ENCODE peak calls at places on chromosome 10, in four cellular contexts. One of them, this sample, is unnamed.

GRCh38 chr10:8138471-8138870 is 84.0 kb downstream of the GATA3 start:
- DNase-seq in GM12878: no peak
- DNase-seq in HepG2: no peak
- DNase-seq in K562: no peak
- DNase-seq in this sample: no peak

GRCh38 chr10:11516419-11516721 is 95.1 kb downstream of the USP6NL start:
- DNase-seq in GM12878: peak
- DNase-seq in HepG2: no peak
- DNase-seq in K562: no peak
- DNase-seq in this sample: no peak

GRCh38 chr10:16954280-16955030 is 137.2 kb upstream of the RSU1 start:
- DNase-seq in GM12878: no peak
- DNase-seq in HepG2: no peak
- DNase-seq in K562: no peak
- DNase-seq in this sample: no peak

GRCh38 chr10:46525177-46525823 is 31.2 kb downstream of the GPRIN2 start:
- DNase-seq in GM12878: no peak
- DNase-seq in HepG2: no peak
- DNase-seq in K562: no peak
- DNase-seq in this sample: peak

GRCh38 chr10:111126073-111126472 is 49.2 kb downstream of the ADRA2A start:
- DNase-seq in GM12878: no peak
- DNase-seq in HepG2: no peak
- DNase-seq in K562: no peak
- DNase-seq in this sample: no peak

GRCh38 chr10:83677795-83678194 is 461.5 kb upstream of the GHITM start:
- DNase-seq in GM12878: no peak
- DNase-seq in HepG2: no peak
- DNase-seq in K562: no peak
- DNase-seq in this sample: no peak

GRCh38 chr10:10667466-10667865 is 350.2 kb upstream of the CELF2 start:
- DNase-seq in GM12878: no peak
- DNase-seq in HepG2: no peak
- DNase-seq in K562: no peak
- DNase-seq in this sample: no peak

GRCh38 chr10:78696791-78697420 is 371.9 kb upstream of the ZMIZ1 start:
- DNase-seq in GM12878: no peak
- DNase-seq in HepG2: no peak
- DNase-seq in K562: no peak
- DNase-seq in this sample: no peak

GRCh38 chr10:11548763-11549089 is 62.7 kb downstream of the USP6NL start:
- DNase-seq in GM12878: no peak
- DNase-seq in HepG2: no peak
- DNase-seq in K562: no peak
- DNase-seq in this sample: no peak

GRCh38 chr10:130686680-130687300 is 550.6 kb downstream of the GLRX3 start:
- DNase-seq in GM12878: no peak
- DNase-seq in HepG2: peak
- DNase-seq in K562: peak
- DNase-seq in this sample: no peak

GRCh38 chr10:35341521-35341920 is 5.2 kb downstream of the CCNY start:
- DNase-seq in GM12878: peak
- DNase-seq in HepG2: no peak
- DNase-seq in K562: no peak
- DNase-seq in this sample: no peak

DNA sequence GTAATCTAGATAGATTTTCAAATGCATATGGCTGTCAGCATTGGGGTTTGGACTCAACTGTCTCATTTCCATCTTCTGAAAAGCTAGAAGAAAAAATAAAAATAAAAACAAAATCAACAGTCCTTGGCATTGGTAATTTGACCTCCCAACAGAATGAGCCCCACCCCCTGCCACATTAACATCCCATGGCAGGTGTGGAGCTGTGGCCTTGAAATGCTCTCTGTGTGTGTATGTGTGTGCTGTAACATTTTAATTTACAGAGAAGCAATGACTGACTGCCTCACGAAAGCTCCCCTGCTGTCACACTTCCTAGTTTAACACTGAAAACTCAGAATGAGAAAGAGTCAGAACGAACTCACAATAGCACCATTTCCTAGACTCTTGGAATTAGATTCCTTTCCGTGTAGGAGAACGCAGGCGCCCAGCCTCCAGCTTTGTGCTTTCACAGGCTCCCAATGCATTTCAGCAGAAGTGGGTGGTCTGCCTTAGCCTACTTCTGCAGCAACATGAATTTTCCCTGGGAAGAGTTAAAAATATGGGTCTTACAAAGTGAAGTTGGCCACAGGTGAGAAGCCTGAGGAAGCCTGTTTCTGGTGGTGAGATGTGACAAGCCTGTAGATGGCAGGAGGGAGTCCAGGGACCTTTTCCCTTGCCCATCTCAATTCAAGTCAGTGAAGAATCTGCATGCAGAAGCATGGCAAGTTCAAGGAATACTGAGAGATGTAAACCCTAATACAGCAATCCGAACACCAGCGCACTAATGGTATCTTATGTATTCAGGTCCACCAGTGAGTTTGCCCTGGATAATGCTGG is 73.9 kb downstream of the RHOBTB1 start:
- DNase-seq in GM12878: no peak
- DNase-seq in HepG2: no peak
- DNase-seq in K562: no peak
- DNase-seq in this sample: no peak
- TF ChIP-seq ESRRA in GM12878: no peak
- TF ChIP-seq ESRRA in HepG2: no peak
- TF ChIP-seq ESRRA in K562: no peak
- TF ChIP-seq ESRRA in this sample: no peak

DNA sequence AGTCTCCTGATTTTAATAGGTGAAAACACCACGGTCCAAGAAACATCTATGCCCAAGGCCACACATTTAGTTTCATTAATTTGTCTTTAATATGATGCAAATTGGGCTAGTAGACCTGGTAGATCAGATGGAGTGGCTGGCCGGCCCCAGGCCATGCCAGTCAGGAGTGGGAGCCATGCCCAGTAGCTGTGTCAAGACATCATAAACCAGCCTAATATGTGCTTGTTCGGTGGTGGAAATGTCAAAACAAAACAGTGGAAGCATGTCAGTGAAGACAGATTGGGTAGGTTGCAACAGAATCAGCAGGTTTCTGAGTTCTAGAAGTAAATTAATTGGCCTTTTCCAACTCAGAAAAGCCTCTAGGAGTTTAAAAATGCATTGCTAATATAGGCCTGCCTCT is 124.7 kb downstream of the NRP1 start:
- DNase-seq in GM12878: no peak
- DNase-seq in HepG2: no peak
- DNase-seq in K562: no peak
- DNase-seq in this sample: no peak
- TF ChIP-seq CREB1 in GM12878: no peak
- TF ChIP-seq CREB1 in HepG2: no peak
- TF ChIP-seq CREB1 in K562: no peak
- TF ChIP-seq CREB1 in this sample: no peak

DNA sequence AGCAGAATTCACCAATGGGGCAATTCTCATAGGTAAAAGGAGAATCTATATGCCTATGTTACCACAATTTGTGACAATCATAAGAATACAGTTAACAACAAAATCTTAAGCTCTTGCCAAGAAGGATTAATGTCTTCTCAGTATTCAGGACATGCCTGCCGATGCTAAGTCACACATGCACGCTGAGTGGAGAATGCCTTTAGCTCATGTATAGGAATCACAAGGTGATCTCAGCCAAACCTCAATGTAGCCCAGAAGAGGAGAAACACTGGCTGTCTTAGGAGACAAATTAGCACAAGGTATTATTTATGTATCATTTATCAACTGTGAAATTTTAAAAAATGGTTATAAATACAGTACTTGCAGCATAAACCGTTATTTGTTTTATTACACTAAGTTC is 2.7 kb downstream of the HTR7 start:
- DNase-seq in GM12878: no peak
- DNase-seq in HepG2: no peak
- DNase-seq in K562: no peak
- DNase-seq in this sample: no peak
- TF ChIP-seq ESRRA in GM12878: no peak
- TF ChIP-seq ESRRA in HepG2: no peak
- TF ChIP-seq ESRRA in K562: no peak
- TF ChIP-seq ESRRA in this sample: no peak

GRCh38 chr10:71218046-71218832 is 5.9 kb downstream of the UNC5B start:
- DNase-seq in GM12878: no peak
- DNase-seq in HepG2: peak
- DNase-seq in K562: peak
- DNase-seq in this sample: no peak

GRCh38 chr10:71216363-71216695 is 4.0 kb downstream of the UNC5B start:
- DNase-seq in GM12878: no peak
- DNase-seq in HepG2: no peak
- DNase-seq in K562: no peak
- DNase-seq in this sample: no peak

GRCh38 chr10:71217266-71218045 is 5.1 kb downstream of the UNC5B start:
- DNase-seq in GM12878: no peak
- DNase-seq in HepG2: no peak
- DNase-seq in K562: peak
- DNase-seq in this sample: peak

GRCh38 chr10:71218833-71219120 is 6.4 kb downstream of the UNC5B start:
- DNase-seq in GM12878: no peak
- DNase-seq in HepG2: no peak
- DNase-seq in K562: no peak
- DNase-seq in this sample: no peak

GRCh38 chr10:71216751-71217265 is 4.4 kb downstream of the UNC5B start:
- DNase-seq in GM12878: no peak
- DNase-seq in HepG2: no peak
- DNase-seq in K562: no peak
- DNase-seq in this sample: no peak
- TF ChIP-seq CREB1 in GM12878: no peak
- TF ChIP-seq CREB1 in HepG2: no peak
- TF ChIP-seq CREB1 in K562: no peak
- TF ChIP-seq CREB1 in this sample: no peak

This sample was measured in WTC11.